ENCODE peak calls at places on chromosomes 2 and 18, in eight cellular contexts. One of them, this sample, is unnamed. For H3K27me3, the result is how much of the 10 kb centered on the place peaks cover.

GRCh38 chr2:242098445-242099128 is 229.1 kb downstream of the RTP5 start:
- DNase-seq in body of pancreas: no peak
- DNase-seq in BJ: no peak
- DNase-seq in colonic mucosa: no peak
- DNase-seq in H1: no peak
- DNase-seq in GM06990: no peak
- DNase-seq in lung: no peak
- DNase-seq in esophagus muscularis mucosa: no peak
- DNase-seq in this sample: peak

GRCh38 chr2:10079931-10080535 is at the start of gene CYS1:
- DNase-seq in body of pancreas: peak
- DNase-seq in esophagus muscularis mucosa: no peak
- DNase-seq in BJ: no peak
- DNase-seq in colonic mucosa: no peak
- DNase-seq in lung: no peak
- DNase-seq in GM06990: peak
- DNase-seq in H1: peak
- DNase-seq in this sample: no peak

GRCh38 chr2:197973772-197974171 is 169.4 kb downstream of the PLCL1 start:
- DNase-seq in GM06990: no peak
- DNase-seq in H1: no peak
- DNase-seq in esophagus muscularis mucosa: no peak
- DNase-seq in body of pancreas: no peak
- DNase-seq in BJ: no peak
- DNase-seq in lung: no peak
- DNase-seq in colonic mucosa: no peak
- DNase-seq in this sample: no peak

GRCh38 chr2:55887906-55888625 is 35.5 kb downstream of the EFEMP1 start:
- DNase-seq in esophagus muscularis mucosa: no peak
- DNase-seq in GM06990: no peak
- DNase-seq in lung: no peak
- DNase-seq in colonic mucosa: no peak
- DNase-seq in BJ: no peak
- DNase-seq in H1: no peak
- DNase-seq in body of pancreas: no peak
- DNase-seq in this sample: no peak

GRCh38 chr2:241546771-241547498 is 11.6 kb upstream of the BOK start:
- DNase-seq in body of pancreas: no peak
- DNase-seq in GM06990: no peak
- DNase-seq in BJ: peak
- DNase-seq in lung: no peak
- DNase-seq in esophagus muscularis mucosa: no peak
- DNase-seq in H1: no peak
- DNase-seq in colonic mucosa: no peak
- DNase-seq in this sample: no peak

GRCh38 chr2:10220516-10221391 is 82.0 kb upstream of the HPCAL1 start:
- DNase-seq in colonic mucosa: no peak
- DNase-seq in H1: no peak
- DNase-seq in body of pancreas: no peak
- DNase-seq in GM06990: no peak
- DNase-seq in lung: no peak
- DNase-seq in BJ: peak
- DNase-seq in esophagus muscularis mucosa: no peak
- DNase-seq in this sample: no peak

GRCh38 chr18:616380-616995 is 19.7 kb downstream of the CLUL1 start:
- DNase-seq in esophagus muscularis mucosa: no peak
- DNase-seq in BJ: no peak
- DNase-seq in body of pancreas: peak
- DNase-seq in lung: no peak
- DNase-seq in GM06990: no peak
- DNase-seq in colonic mucosa: no peak
- DNase-seq in H1: no peak
- DNase-seq in this sample: peak

GRCh38 chr2:180190851-180191250 is 183.8 kb upstream of the CWC22 start:
- DNase-seq in colonic mucosa: no peak
- DNase-seq in esophagus muscularis mucosa: no peak
- DNase-seq in body of pancreas: no peak
- DNase-seq in H1: no peak
- DNase-seq in lung: no peak
- DNase-seq in GM06990: no peak
- DNase-seq in BJ: no peak
- DNase-seq in this sample: no peak

GRCh38 chr18:73774836-73775509 is 372.7 kb downstream of the FBXO15 start:
- DNase-seq in colonic mucosa: no peak
- DNase-seq in H1: no peak
- DNase-seq in BJ: no peak
- DNase-seq in GM06990: no peak
- DNase-seq in lung: no peak
- DNase-seq in esophagus muscularis mucosa: peak
- DNase-seq in body of pancreas: peak
- DNase-seq in this sample: no peak

GRCh38 chr2:99169534-99169933 is 11.3 kb downstream of the MITD1 start:
- DNase-seq in BJ: no peak
- DNase-seq in H1: no peak
- DNase-seq in esophagus muscularis mucosa: no peak
- DNase-seq in body of pancreas: no peak
- DNase-seq in colonic mucosa: no peak
- DNase-seq in GM06990: no peak
- DNase-seq in lung: no peak
- DNase-seq in this sample: no peak

GRCh38 chr2:230722207-230722606 is 9.6 kb downstream of the CAB39 start:
- DNase-seq in GM06990: no peak
- DNase-seq in H1: no peak
- DNase-seq in lung: no peak
- DNase-seq in colonic mucosa: no peak
- DNase-seq in body of pancreas: no peak
- DNase-seq in esophagus muscularis mucosa: no peak
- DNase-seq in BJ: no peak
- DNase-seq in this sample: no peak

GRCh38 chr2:85663684-85664565 is 4.1 kb downstream of the SFTPB start:
- DNase-seq in lung: no peak
- DNase-seq in esophagus muscularis mucosa: no peak
- DNase-seq in H1: no peak
- DNase-seq in BJ: no peak
- DNase-seq in GM06990: no peak
- DNase-seq in body of pancreas: no peak
- DNase-seq in colonic mucosa: no peak
- DNase-seq in this sample: no peak

GRCh38 chr2:121210691-121211090 is 74.3 kb downstream of the TFCP2L1 start:
- DNase-seq in H1: no peak
- DNase-seq in lung: peak
- DNase-seq in BJ: no peak
- DNase-seq in colonic mucosa: peak
- DNase-seq in body of pancreas: peak
- DNase-seq in esophagus muscularis mucosa: no peak
- DNase-seq in GM06990: no peak
- DNase-seq in this sample: no peak

GRCh38 chr2:35501076-35501475 is 854.5 kb upstream of the CRIM1 start:
- DNase-seq in esophagus muscularis mucosa: no peak
- DNase-seq in lung: no peak
- DNase-seq in body of pancreas: no peak
- DNase-seq in GM06990: no peak
- DNase-seq in colonic mucosa: no peak
- DNase-seq in BJ: no peak
- DNase-seq in H1: no peak
- DNase-seq in this sample: no peak

GRCh38 chr18:51739044-51739666 is 541.7 kb upstream of the MEX3C start:
- DNase-seq in GM06990: peak
- DNase-seq in esophagus muscularis mucosa: no peak
- DNase-seq in colonic mucosa: no peak
- DNase-seq in H1: no peak
- DNase-seq in body of pancreas: no peak
- DNase-seq in BJ: no peak
- DNase-seq in lung: no peak
- DNase-seq in this sample: no peak

GRCh38 chr2:132916219-132916618 is 246.2 kb upstream of the LYPD1 start:
- DNase-seq in H1: no peak
- DNase-seq in body of pancreas: no peak
- DNase-seq in colonic mucosa: no peak
- DNase-seq in BJ: no peak
- DNase-seq in GM06990: no peak
- DNase-seq in lung: no peak
- DNase-seq in esophagus muscularis mucosa: no peak
- DNase-seq in this sample: no peak

GRCh38 chr2:221477697-221478096 is 94.4 kb downstream of the EPHA4 start:
- DNase-seq in esophagus muscularis mucosa: no peak
- DNase-seq in GM06990: no peak
- DNase-seq in body of pancreas: no peak
- DNase-seq in colonic mucosa: no peak
- DNase-seq in lung: no peak
- DNase-seq in BJ: no peak
- DNase-seq in H1: no peak
- DNase-seq in this sample: no peak

GRCh38 chr2:221482581-221483140 is 89.4 kb downstream of the EPHA4 start:
- DNase-seq in H1: no peak
- DNase-seq in esophagus muscularis mucosa: no peak
- DNase-seq in BJ: no peak
- DNase-seq in colonic mucosa: no peak
- DNase-seq in lung: no peak
- DNase-seq in GM06990: no peak
- DNase-seq in body of pancreas: no peak
- DNase-seq in this sample: no peak

GRCh38 chr2:221476195-221476594 is 95.9 kb downstream of the EPHA4 start:
- DNase-seq in GM06990: no peak
- DNase-seq in esophagus muscularis mucosa: no peak
- DNase-seq in body of pancreas: no peak
- DNase-seq in H1: no peak
- DNase-seq in colonic mucosa: no peak
- DNase-seq in lung: no peak
- DNase-seq in BJ: no peak
- DNase-seq in this sample: no peak

GRCh38 chr2:221480251-221480650 is 91.9 kb downstream of the EPHA4 start:
- DNase-seq in H1: no peak
- DNase-seq in BJ: no peak
- DNase-seq in colonic mucosa: no peak
- DNase-seq in esophagus muscularis mucosa: no peak
- DNase-seq in lung: no peak
- DNase-seq in body of pancreas: no peak
- DNase-seq in GM06990: no peak
- DNase-seq in this sample: no peak

DNA sequence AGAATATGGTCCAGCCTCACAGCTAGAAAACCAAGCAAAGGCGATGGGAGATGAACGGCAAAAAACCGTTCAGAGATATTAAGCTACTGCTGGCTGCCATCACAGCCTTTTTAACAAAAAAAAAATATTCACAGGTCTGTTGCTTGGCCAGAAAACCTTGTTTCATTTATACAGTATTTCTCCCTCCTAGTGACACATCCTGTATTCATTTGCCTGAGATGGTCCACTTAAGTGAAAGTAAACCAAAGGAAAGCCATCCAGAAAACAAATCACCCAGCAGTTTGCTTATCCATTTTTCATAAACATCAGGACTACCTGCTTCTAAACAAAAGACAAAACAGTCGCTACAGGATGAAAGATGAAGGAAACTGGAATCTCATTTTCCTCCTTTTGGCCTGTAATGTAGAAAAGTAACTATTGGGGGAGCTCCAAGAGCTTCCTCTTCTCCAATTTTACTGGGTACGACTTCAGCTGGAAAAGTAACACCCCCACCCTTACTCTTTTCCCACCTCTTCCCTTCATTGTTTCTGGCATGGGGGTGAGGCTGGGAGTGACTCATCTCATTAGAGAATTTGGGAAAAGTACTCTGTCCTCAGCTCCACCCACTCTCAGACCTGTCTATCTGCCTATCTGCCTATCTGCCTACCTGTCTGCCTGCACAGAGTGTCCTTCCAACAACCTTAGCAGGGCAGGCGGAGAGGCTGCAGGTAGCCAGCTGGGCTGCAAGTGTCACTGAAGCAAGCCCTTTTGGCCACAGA is 93.8 kb downstream of the EPHA4 start:
- DNase-seq in lung: no peak
- DNase-seq in BJ: no peak
- DNase-seq in esophagus muscularis mucosa: no peak
- DNase-seq in H1: peak
- DNase-seq in body of pancreas: no peak
- DNase-seq in colonic mucosa: no peak
- DNase-seq in GM06990: no peak
- DNase-seq in this sample: no peak
- TF ChIP-seq CTCF in lung: no peak
- TF ChIP-seq CTCF in BJ: no peak
- TF ChIP-seq CTCF in esophagus muscularis mucosa: no peak
- TF ChIP-seq CTCF in H1: no peak
- TF ChIP-seq CTCF in body of pancreas: no peak
- TF ChIP-seq CTCF in colonic mucosa: no peak
- TF ChIP-seq CTCF in GM06990: no peak
- TF ChIP-seq CTCF in this sample: no peak

DNA sequence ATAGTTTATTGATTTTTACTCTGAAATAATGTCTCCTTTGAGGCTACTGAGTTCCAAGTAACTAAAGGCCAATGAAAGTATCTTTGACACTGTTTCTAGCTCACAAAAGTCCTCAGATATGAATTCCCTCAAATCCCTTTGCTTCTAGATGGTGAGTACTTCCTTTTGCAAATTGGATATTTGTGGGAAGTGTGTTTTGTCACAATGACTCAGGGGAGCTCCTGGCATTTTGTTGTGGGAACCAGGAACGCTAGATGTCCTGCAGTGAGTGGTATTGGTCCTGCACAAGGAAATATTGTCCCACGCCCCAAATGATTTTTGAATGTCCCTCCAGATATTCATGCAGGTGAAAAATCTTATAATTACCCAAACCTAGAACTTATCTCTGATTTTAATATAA is 24.3 kb downstream of the TACR1 start:
- DNase-seq in lung: no peak
- DNase-seq in body of pancreas: no peak
- DNase-seq in BJ: no peak
- DNase-seq in H1: no peak
- DNase-seq in colonic mucosa: no peak
- DNase-seq in GM06990: no peak
- DNase-seq in esophagus muscularis mucosa: no peak
- DNase-seq in this sample: no peak
- H3K27me3 ChIP-seq in lung: under half
- H3K27me3 ChIP-seq in body of pancreas: under half
- H3K27me3 ChIP-seq in BJ: under half
- H3K27me3 ChIP-seq in H1: under half
- H3K27me3 ChIP-seq in colonic mucosa: under half
- H3K27me3 ChIP-seq in GM06990: under half
- H3K27me3 ChIP-seq in esophagus muscularis mucosa: under half
- H3K27me3 ChIP-seq in this sample: under half

DNA sequence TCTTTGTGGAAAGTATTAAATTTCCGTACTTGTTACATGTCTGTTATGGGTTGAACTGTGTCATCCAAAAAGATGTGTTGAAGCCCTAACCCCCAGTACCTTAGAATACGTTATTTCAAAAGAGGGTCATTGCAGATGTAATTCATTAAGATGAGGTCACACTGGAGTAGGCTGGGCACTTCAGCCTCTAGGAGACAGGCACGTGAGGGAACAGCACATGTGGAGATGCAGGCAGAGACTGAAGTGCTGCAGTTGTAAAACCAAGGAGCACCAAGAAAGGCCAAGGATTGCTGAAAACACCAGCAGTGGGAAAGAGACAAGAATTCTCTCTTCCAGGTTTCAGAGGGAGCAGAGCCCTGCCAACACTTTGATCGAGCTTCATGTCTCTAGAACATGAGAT is 4.6 kb upstream of the RHBDD1 start:
- DNase-seq in lung: no peak
- DNase-seq in GM06990: no peak
- DNase-seq in H1: no peak
- DNase-seq in body of pancreas: no peak
- DNase-seq in BJ: no peak
- DNase-seq in esophagus muscularis mucosa: no peak
- DNase-seq in colonic mucosa: no peak
- DNase-seq in this sample: no peak
- TF ChIP-seq CTCF in lung: no peak
- TF ChIP-seq CTCF in GM06990: no peak
- TF ChIP-seq CTCF in H1: no peak
- TF ChIP-seq CTCF in body of pancreas: no peak
- TF ChIP-seq CTCF in BJ: no peak
- TF ChIP-seq CTCF in esophagus muscularis mucosa: no peak
- TF ChIP-seq CTCF in colonic mucosa: no peak
- TF ChIP-seq CTCF in this sample: no peak

GRCh38 chr18:50399582-50399981 is 24.7 kb downstream of the SKA1 start:
- DNase-seq in body of pancreas: no peak
- DNase-seq in colonic mucosa: no peak
- DNase-seq in lung: no peak
- DNase-seq in esophagus muscularis mucosa: no peak
- DNase-seq in BJ: no peak
- DNase-seq in GM06990: no peak
- DNase-seq in H1: no peak
- DNase-seq in this sample: no peak
- H3K27me3 ChIP-seq in body of pancreas: under half
- H3K27me3 ChIP-seq in colonic mucosa: under half
- H3K27me3 ChIP-seq in lung: under half
- H3K27me3 ChIP-seq in esophagus muscularis mucosa: under half
- H3K27me3 ChIP-seq in BJ: under half
- H3K27me3 ChIP-seq in GM06990: under half
- H3K27me3 ChIP-seq in H1: under half
- H3K27me3 ChIP-seq in this sample: under half